ENCODE peak calls at places on chromosomes 3 and 15, in eight cellular contexts. R, S, M, F, P, I, O and N are unnamed samples.

GRCh38 chr3:197356275-197356674 is 57.9 kb upstream of the DLG1 start:
- DNase-seq in R (no peak), O (no peak), I (no peak), P (no peak), S (no peak), M (no peak), F (no peak), N (no peak)

GRCh38 chr3:123809597-123809996 is 74.5 kb downstream of the MYLK start:
- DNase-seq in P (no peak), M (no peak), F (no peak), O (no peak), S (no peak), I (no peak), R (no peak), N (no peak)

GRCh38 chr3:99911433-99911832 is 93.8 kb downstream of the CMSS1 start:
- DNase-seq in M (no peak), I (no peak), S (no peak), F (peak), R (no peak), O (no peak), P (no peak), N (no peak)

GRCh38 chr15:66850078-66850991 is 148.3 kb downstream of the SMAD6 start:
- DNase-seq in R (no peak), M (no peak), I (no peak), P (peak), F (no peak), S (peak), O (peak), N (no peak)

GRCh38 chr15:85704021-85704420 is 90.7 kb downstream of the KLHL25 start:
- DNase-seq in O (no peak), F (no peak), P (no peak), R (no peak), S (no peak), M (no peak), I (peak), N (no peak)

GRCh38 chr3:44439499-44440295 is 37.8 kb downstream of the ZNF445 start:
- DNase-seq in O (peak), R (peak), I (peak), P (peak), F (no peak), S (peak), M (no peak), N (peak)

GRCh38 chr3:101184111-101184510 is 136.3 kb downstream of the IMPG2 start:
- DNase-seq in R (no peak), I (no peak), O (no peak), M (no peak), P (no peak), F (no peak), S (no peak), N (no peak)

GRCh38 chr3:115074502-115074901 is 72.6 kb downstream of the ZBTB20 start:
- DNase-seq in O (no peak), S (no peak), P (no peak), R (no peak), F (no peak), I (no peak), M (no peak), N (no peak)

GRCh38 chr3:107959767-107960166 is 131.1 kb downstream of the CD47 start:
- DNase-seq in P (no peak), R (no peak), I (no peak), O (no peak), F (no peak), S (no peak), M (no peak), N (no peak)

GRCh38 chr3:152183473-152183872 is 85.3 kb upstream of the MBNL1 start:
- DNase-seq in R (no peak), M (peak), S (peak), P (no peak), I (peak), O (peak), F (peak), N (peak)

GRCh38 chr15:77546050-77546501 is 86.6 kb downstream of the LINGO1 start:
- DNase-seq in P (no peak), R (peak), S (peak), I (no peak), F (no peak), O (no peak), M (peak), N (no peak)

GRCh38 chr3:100124116-100124767 is 9.9 kb upstream of the FILIP1L start:
- DNase-seq in P (no peak), F (no peak), O (no peak), M (no peak), R (peak), S (no peak), I (no peak), N (no peak)

GRCh38 chr3:110526732-110527727 is 544.6 kb upstream of the NECTIN3 start:
- DNase-seq in R (no peak), P (no peak), O (no peak), I (no peak), S (peak), F (peak), M (peak), N (no peak)

GRCh38 chr3:147518465-147518864 is 109.3 kb downstream of the ZIC1 start:
- DNase-seq in I (peak), S (no peak), M (no peak), F (no peak), R (no peak), O (no peak), P (no peak), N (no peak)

GRCh38 chr3:194967126-194968117 is 281.7 kb downstream of the FAM43A start:
- DNase-seq in F (no peak), R (no peak), M (no peak), P (no peak), I (no peak), S (no peak), O (no peak), N (no peak)

GRCh38 chr3:183073839-183074615 is 25.3 kb downstream of the MCCC1 start:
- DNase-seq in M (no peak), P (no peak), R (no peak), F (no peak), I (no peak), O (no peak), S (no peak), N (no peak)

GRCh38 chr3:135970500-135971116 is 5.1 kb downstream of the PPP2R3A start:
- DNase-seq in F (no peak), M (no peak), P (no peak), I (no peak), S (no peak), R (no peak), O (no peak), N (no peak)

GRCh38 chr15:98612490-98613110 is 35.7 kb upstream of the IGF1R start:
- DNase-seq in F (no peak), R (no peak), S (no peak), P (no peak), M (no peak), O (no peak), I (no peak), N (no peak)

GRCh38 chr15:42286445-42287029 is 13.3 kb upstream of the TMEM87A start:
- DNase-seq in S (no peak), R (no peak), I (no peak), P (no peak), M (no peak), O (no peak), F (no peak), N (no peak)

GRCh38 chr3:62266668-62267283 is 106.6 kb downstream of the FEZF2 start:
- DNase-seq in P (no peak), I (no peak), O (no peak), S (no peak), F (no peak), R (no peak), M (no peak), N (no peak)

GRCh38 chr15:50247819-50248650 is 17.5 kb downstream of the HDC start:
- DNase-seq in F (no peak), O (no peak), P (no peak), R (peak), I (peak), M (no peak), S (no peak), N (peak)

GRCh38 chr3:47578119-47578630 is 490 bp downstream of the CSPG5 start:
- DNase-seq in P (no peak), O (peak), R (peak), S (peak), I (peak), M (no peak), F (peak), N (peak)

GRCh38 chr15:73564255-73564654 is 68.9 kb downstream of the NPTN start:
- DNase-seq in I (no peak), P (no peak), R (no peak), F (peak), M (peak), S (peak), O (no peak), N (no peak)

GRCh38 chr3:72848703-72849081 is 447 bp upstream of the SHQ1 start:
- DNase-seq in P (no peak), I (peak), O (peak), M (no peak), S (no peak), R (no peak), F (no peak), N (peak)

GRCh38 chr3:117997201-117998049 is 1037.2 kb downstream of the IGSF11 start:
- DNase-seq in F (peak), I (peak), R (peak), S (peak), P (peak), M (peak), O (peak), N (peak)
- TF ChIP-seq CTCF in F (peak), I (no peak), R (no peak), S (peak), P (peak), M (peak), O (peak), N (peak)

GRCh38 chr15:70635895-70636294 is 127.5 kb downstream of the UACA start:
- DNase-seq in S (no peak), P (no peak), O (no peak), F (no peak), I (no peak), M (no peak), R (no peak), N (no peak)

GRCh38 chr15:70632079-70632850 is 131.1 kb downstream of the UACA start:
- DNase-seq in I (no peak), F (no peak), M (no peak), P (no peak), R (no peak), S (no peak), O (no peak), N (no peak)

GRCh38 chr15:70633394-70633793 is 130.0 kb downstream of the UACA start:
- DNase-seq in S (no peak), F (peak), M (no peak), R (no peak), O (no peak), I (no peak), P (no peak), N (no peak)

GRCh38 chr15:70632981-70633380 is 130.4 kb downstream of the UACA start:
- DNase-seq in F (peak), O (no peak), M (no peak), R (no peak), I (no peak), S (no peak), P (no peak), N (no peak)

DNA sequence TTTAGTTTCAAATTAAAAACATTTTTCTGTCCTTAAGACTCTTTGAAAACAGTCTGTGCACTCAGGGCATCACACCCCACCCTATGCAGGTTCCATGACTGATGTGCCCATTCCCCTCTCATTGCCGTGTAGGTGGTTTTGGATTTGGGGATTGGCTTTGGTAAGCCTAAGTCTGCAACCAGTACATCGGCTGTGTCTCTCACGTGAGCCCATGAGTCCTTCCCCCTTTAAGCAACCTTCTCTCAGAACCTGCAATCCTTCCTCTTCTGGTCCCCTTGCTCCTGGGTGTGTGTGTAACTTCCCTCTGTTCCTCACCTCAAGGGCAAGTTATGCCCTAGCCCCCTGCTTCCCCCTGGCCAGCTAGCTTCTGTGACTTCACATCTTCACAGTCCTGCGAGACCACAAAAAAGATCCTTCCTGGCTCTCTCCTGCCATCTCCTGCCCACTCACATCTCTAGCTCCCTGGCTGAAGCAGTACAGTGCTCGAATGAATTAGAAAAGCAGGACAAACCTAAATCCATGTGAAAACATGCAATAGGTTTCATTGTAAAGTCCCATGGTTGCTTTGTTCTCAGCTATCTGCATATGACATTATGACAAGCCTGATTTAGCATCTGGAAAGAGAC is 126.7 kb downstream of the UACA start:
- DNase-seq in F (peak), R (no peak), M (peak), S (no peak), I (no peak), P (no peak), O (no peak), N (no peak)
- TF ChIP-seq CTCF in F (peak), R (no peak), M (peak), S (peak), I (no peak), P (no peak), O (no peak), N (no peak)

GRCh38 chr3:66195347-66195783 is 25.4 kb upstream of the SLC25A26 start:
- DNase-seq in S (no peak), I (no peak), O (no peak), P (no peak), R (no peak), F (peak), M (no peak), N (peak)
- TF ChIP-seq CTCF in S (no peak), I (no peak), O (no peak), P (no peak), R (no peak), F (no peak), M (no peak), N (no peak)

GRCh38 chr3:190444036-190444435 is 5.7 kb downstream of the TMEM207 start:
- DNase-seq in R (no peak), F (no peak), I (no peak), P (no peak), M (no peak), S (no peak), O (no peak), N (no peak)

GRCh38 chr3:190443257-190443656 is 6.4 kb downstream of the TMEM207 start:
- DNase-seq in F (peak), S (no peak), P (no peak), O (no peak), R (no peak), M (peak), I (no peak), N (no peak)

GRCh38 chr3:190444576-190445145 is 5.0 kb downstream of the TMEM207 start:
- DNase-seq in M (no peak), O (no peak), I (no peak), R (no peak), F (no peak), S (no peak), P (no peak), N (no peak)

GRCh38 chr3:190446492-190447301 is 3.0 kb downstream of the TMEM207 start:
- DNase-seq in P (no peak), F (no peak), O (no peak), R (no peak), S (no peak), M (no peak), I (no peak), N (no peak)

DNA sequence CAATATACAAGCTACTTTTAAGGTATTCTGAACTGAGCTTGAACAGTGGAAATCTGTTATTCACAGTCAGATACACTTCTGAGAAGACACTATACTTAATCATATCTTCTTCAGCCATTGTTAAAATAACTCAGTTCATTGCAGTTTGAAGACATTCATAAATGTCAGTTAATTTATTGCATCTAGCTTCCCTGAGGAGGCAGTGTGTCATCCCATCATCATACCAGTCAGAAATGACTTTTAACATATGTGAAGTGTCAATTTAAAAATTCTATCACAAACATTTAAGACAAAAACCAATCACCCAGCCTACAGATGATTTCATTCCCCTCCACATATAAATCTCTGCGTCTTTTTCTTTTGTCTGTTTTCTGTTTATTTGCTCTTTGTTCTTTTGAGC is 7.5 kb downstream of the TMEM207 start:
- DNase-seq in P (no peak), R (no peak), O (no peak), S (no peak), I (no peak), M (no peak), F (no peak), N (no peak)
- TF ChIP-seq CTCF in P (no peak), R (no peak), O (no peak), S (no peak), I (no peak), M (no peak), F (no peak), N (no peak)

DNA sequence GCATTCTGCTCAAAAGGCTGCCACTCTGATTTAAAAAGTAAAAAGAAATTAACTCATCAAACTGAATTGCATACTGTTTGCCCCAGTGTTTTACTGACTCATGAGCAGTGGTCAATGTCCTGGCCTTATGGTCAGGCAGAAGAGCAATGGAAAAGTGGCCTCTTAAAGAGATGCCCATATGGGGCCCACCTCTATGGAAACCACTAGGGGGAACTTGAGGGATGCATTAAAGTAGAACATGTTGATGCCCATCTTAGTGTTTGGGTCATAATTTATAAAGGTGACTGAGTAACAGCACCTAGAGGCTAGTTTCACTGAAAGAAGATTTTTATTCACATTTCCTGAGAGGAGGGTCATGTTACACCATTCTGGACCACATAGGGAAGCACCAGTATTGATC is 66.5 kb upstream of the RNU6-1 start:
- DNase-seq in S (no peak), M (peak), F (no peak), R (no peak), O (peak), I (no peak), P (no peak), N (no peak)
- TF ChIP-seq CTCF in S (peak), M (peak), F (peak), R (no peak), O (peak), I (no peak), P (no peak), N (no peak)

DNA sequence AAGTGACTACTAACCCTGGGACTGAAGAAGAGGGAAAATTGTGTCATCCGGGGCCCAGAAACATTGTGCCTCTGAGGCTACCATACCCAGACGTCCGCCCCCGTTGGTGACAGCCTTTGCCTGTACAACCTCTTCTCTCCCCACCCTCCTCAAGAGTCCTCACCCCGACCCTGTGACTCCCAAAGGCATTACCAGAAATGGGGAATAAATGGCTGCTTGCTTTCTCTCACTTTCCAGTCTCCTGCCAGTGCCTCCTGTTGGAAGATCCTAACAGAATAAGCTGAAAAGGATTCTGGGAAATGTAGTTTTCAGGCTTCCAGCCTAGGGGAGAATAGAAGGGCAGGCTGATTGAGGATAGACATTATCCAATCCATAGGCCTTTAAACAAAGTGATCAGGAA is 30.8 kb upstream of the SLC25A36 start:
- DNase-seq in F (peak), S (peak), O (peak), R (no peak), I (no peak), P (no peak), M (peak), N (no peak)
- TF ChIP-seq CTCF in F (peak), S (peak), O (no peak), R (no peak), I (no peak), P (no peak), M (no peak), N (no peak)